ENCODE peak calls at places on chromosomes 2 and 18, in five cellular contexts. J is NCI-H1694; Q is GM04503; S is stimulated activated naive CD4-positive, alpha-beta T cell treated with Interleukin-2 at 50 U/mL for 16 hours; P is substantia nigra. X is an unnamed sample.

GRCh38 chr2:134791606-134792005 is 46.8 kb upstream of the ACMSD start:
- DNase-seq in S (no peak), Q (no peak), J (no peak), P (peak), X (no peak)

GRCh38 chr18:23291456-23292205 is 156.3 kb downstream of the CABLES1 start:
- DNase-seq in P (no peak), Q (no peak), S (no peak), J (no peak), X (no peak)

GRCh38 chr2:199704358-199705238 is 146.4 kb downstream of the FTCDNL1 start:
- DNase-seq in J (peak), S (no peak), P (no peak), Q (no peak), X (no peak)

GRCh38 chr2:43059183-43059897 is 167.1 kb downstream of the ZFP36L2 start:
- DNase-seq in J (peak), S (peak), Q (peak), P (peak), X (no peak)

GRCh38 chr2:48471048-48471474 is 58.9 kb upstream of the STON1 start:
- DNase-seq in Q (peak), S (no peak), P (no peak), J (peak), X (no peak)

GRCh38 chr18:42915240-42915791 is 200.2 kb downstream of the RIT2 start:
- DNase-seq in S (no peak), P (no peak), Q (no peak), J (no peak), X (no peak)

GRCh38 chr2:111919794-111920608 is 21.6 kb downstream of the MERTK start:
- DNase-seq in P (peak), S (no peak), Q (no peak), J (no peak), X (no peak)

GRCh38 chr2:120289221-120289906 is 36.7 kb downstream of the RALB start:
- DNase-seq in P (no peak), Q (no peak), J (no peak), S (no peak), X (no peak)

GRCh38 chr2:144460981-144461766 is 58.7 kb downstream of the ZEB2 start:
- DNase-seq in J (no peak), Q (no peak), P (peak), S (no peak), X (no peak)

GRCh38 chr18:22683196-22683676 is 249.9 kb upstream of the RBBP8 start:
- DNase-seq in Q (no peak), S (no peak), P (no peak), J (no peak), X (no peak)

GRCh38 chr2:105087273-105087672 is 49.4 kb downstream of the MRPS9 start:
- DNase-seq in Q (no peak), P (no peak), J (no peak), S (no peak), X (no peak)

GRCh38 chr18:21315741-21316187 is 73.7 kb downstream of the GREB1L start:
- DNase-seq in P (no peak), J (no peak), S (no peak), Q (no peak), X (no peak)

GRCh38 chr2:239169311-239170048 is 231.3 kb downstream of the HDAC4 start:
- DNase-seq in Q (no peak), S (no peak), J (no peak), P (no peak), X (no peak)

X was measured in cerebellar nuclear complex.